ENCODE peak calls at places on chromosomes 5 and 9, in five cellular contexts. O is D721Med, B is adrenal gland, G is tibial artery, F is left lung. P is an unnamed sample.

GRCh38 chr9:88462191-88462590 is 72.8 kb upstream of the NXNL2 start:
- DNase-seq in O (no peak), B (no peak), G (no peak), F (no peak), P (no peak)

GRCh38 chr5:81256766-81257165 is 23.6 kb downstream of the CKMT2 start:
- DNase-seq in O (no peak), B (no peak), G (no peak), F (no peak), P (no peak)

GRCh38 chr9:99356512-99356971 is 134.5 kb downstream of the SEC61B start:
- DNase-seq in O (no peak), B (no peak), G (peak; percentile 70), F (peak; percentile 76), P (no peak)

GRCh38 chr9:456365-456764 is 241.7 kb downstream of the DOCK8 start:
- DNase-seq in O (no peak), B (peak; percentile 89), G (no peak), F (no peak), P (no peak)

GRCh38 chr9:82923410-82924242 is 139.3 kb downstream of the RASEF start:
- DNase-seq in O (no peak), B (no peak), G (no peak), F (no peak), P (peak; percentile 45)

GRCh38 chr5:28473531-28474107 is 1435.2 kb upstream of the CDH9 start:
- DNase-seq in O (no peak), B (no peak), G (no peak), F (no peak), P (no peak)

GRCh38 chr5:154400678-154401077 is 45.1 kb upstream of the SAP30L start:
- DNase-seq in O (no peak), B (no peak), G (no peak), F (no peak), P (no peak)

GRCh38 chr9:123723135-123723875 is 206.6 kb downstream of the DENND1A start:
- DNase-seq in O (no peak), B (no peak), G (no peak), F (no peak), P (no peak)

GRCh38 chr9:127183814-127184582 is 61.6 kb upstream of the ANGPTL2 start:
- DNase-seq in O (no peak), B (no peak), G (peak; percentile 86), F (no peak), P (no peak)

GRCh38 chr9:112174223-112174964 is 703 bp downstream of the SUSD1 start:
- DNase-seq in O (peak; percentile 68), B (peak; percentile 83), G (no peak), F (peak; percentile 95), P (peak; percentile 63)

GRCh38 chr9:91572811-91573210 is 149.2 kb upstream of the NFIL3 start:
- DNase-seq in O (no peak), B (no peak), G (no peak), F (no peak), P (no peak)

GRCh38 chr9:28770226-28770625 is 1196.9 kb upstream of the C9orf72 start:
- DNase-seq in O (no peak), B (no peak), G (no peak), F (no peak), P (no peak)

GRCh38 chr5:64790210-64790609 is 21.5 kb downstream of the CWC27 start:
- DNase-seq in O (no peak), B (no peak), G (no peak), F (no peak), P (no peak)

GRCh38 chr5:117013280-117013877 is 438.8 kb upstream of the SEMA6A start:
- DNase-seq in O (no peak), B (peak; percentile 53), G (no peak), F (no peak), P (no peak)

GRCh38 chr9:72894342-72894741 is 58.5 kb downstream of the ALDH1A1 start:
- DNase-seq in O (no peak), B (no peak), G (no peak), F (no peak), P (no peak)

GRCh38 chr5:120217001-120217400 is 247.1 kb upstream of the PRR16 start:
- DNase-seq in O (no peak), B (no peak), G (no peak), F (no peak), P (no peak)
- TF ChIP-seq CTCF in O (no peak), B (no peak), G (no peak), F (no peak), P (no peak)

DNA sequence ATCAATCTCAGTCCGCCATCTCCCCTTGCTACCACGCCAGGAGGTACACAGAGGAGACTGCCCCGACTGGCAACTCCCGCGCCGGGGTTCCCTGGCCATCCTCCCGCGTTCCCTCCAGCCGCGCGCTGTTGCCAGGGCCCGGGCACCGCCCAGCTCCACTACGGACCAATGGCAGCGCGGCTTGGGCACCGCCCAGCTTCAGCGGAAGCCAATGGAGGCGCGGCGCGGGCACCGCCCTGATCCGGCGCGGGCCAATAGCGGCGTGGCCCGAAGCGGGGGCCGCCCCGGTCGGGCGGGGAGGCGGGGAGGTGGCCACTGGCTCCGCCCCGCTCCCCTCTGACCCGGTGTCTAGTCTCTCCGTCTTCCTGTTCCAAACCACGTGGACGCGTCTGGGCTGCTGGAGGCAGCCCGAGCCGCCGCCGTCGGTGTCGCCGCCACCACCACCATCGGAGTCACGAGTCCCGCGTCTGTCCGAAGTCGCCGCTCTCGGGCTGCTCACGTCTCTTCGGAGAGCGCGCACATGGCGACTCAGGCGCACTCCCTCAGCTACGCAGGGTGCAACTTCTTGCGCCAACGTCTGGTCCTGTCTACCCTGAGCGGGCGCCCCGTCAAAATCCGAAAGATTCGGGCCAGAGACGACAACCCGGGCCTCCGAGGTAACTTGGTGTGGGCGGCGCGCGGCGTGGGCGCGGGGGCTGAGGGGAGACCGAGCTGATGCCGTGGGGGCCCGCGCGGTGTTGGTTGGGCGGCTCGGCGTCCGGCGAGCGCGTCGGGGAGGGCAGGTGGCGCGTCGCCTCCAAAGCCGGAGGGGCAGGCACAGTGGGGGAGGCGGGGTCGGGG is at the start of gene RCL1:
- DNase-seq in O (peak; percentile 82), B (peak; percentile 98), G (peak; percentile 96), F (peak; percentile 99), P (peak; percentile 96)
- TF ChIP-seq CTCF in O (no peak), B (no peak), G (peak; percentile 8), F (no peak), P (no peak)

GRCh38 chr5:82499845-82500244 is 221.7 kb upstream of the RPS23 start:
- DNase-seq in O (no peak), B (no peak), G (no peak), F (no peak), P (no peak)

GRCh38 chr5:82493217-82493616 is 215.1 kb upstream of the RPS23 start:
- DNase-seq in O (no peak), B (no peak), G (no peak), F (no peak), P (no peak)

GRCh38 chr5:82497242-82497641 is 219.1 kb upstream of the RPS23 start:
- DNase-seq in O (no peak), B (no peak), G (no peak), F (no peak), P (no peak)

GRCh38 chr5:82489668-82490067 is 211.5 kb upstream of the RPS23 start:
- DNase-seq in O (no peak), B (no peak), G (no peak), F (no peak), P (no peak)

GRCh38 chr5:82494942-82495341 is 216.8 kb upstream of the RPS23 start:
- DNase-seq in O (no peak), B (no peak), G (no peak), F (no peak), P (no peak)
- TF ChIP-seq CTCF in O (peak; percentile 4), B (no peak), G (no peak), F (peak; percentile 27), P (no peak)

GRCh38 chr5:99449786-99450185 is 521.0 kb upstream of the CHD1 start:
- DNase-seq in O (no peak), B (no peak), G (no peak), F (no peak), P (no peak)
- TF ChIP-seq CTCF in O (no peak), B (no peak), G (no peak), F (no peak), P (no peak)

GRCh38 chr5:159258361-159258760 is 4.7 kb upstream of the UBLCP1 start:
- DNase-seq in O (no peak), B (no peak), G (no peak), F (no peak), P (no peak)

GRCh38 chr5:159262472-159262858 is 625 bp upstream of the UBLCP1 start:
- DNase-seq in O (no peak), B (no peak), G (no peak), F (no peak), P (no peak)

GRCh38 chr5:159257007-159257406 is 6.1 kb upstream of the UBLCP1 start:
- DNase-seq in O (no peak), B (no peak), G (no peak), F (no peak), P (no peak)

GRCh38 chr5:159262859-159263568 is at the start of gene UBLCP1:
- DNase-seq in O (peak; percentile 57), B (peak; percentile 89), G (peak; percentile 64), F (peak; percentile 92), P (peak; percentile 78)

DNA sequence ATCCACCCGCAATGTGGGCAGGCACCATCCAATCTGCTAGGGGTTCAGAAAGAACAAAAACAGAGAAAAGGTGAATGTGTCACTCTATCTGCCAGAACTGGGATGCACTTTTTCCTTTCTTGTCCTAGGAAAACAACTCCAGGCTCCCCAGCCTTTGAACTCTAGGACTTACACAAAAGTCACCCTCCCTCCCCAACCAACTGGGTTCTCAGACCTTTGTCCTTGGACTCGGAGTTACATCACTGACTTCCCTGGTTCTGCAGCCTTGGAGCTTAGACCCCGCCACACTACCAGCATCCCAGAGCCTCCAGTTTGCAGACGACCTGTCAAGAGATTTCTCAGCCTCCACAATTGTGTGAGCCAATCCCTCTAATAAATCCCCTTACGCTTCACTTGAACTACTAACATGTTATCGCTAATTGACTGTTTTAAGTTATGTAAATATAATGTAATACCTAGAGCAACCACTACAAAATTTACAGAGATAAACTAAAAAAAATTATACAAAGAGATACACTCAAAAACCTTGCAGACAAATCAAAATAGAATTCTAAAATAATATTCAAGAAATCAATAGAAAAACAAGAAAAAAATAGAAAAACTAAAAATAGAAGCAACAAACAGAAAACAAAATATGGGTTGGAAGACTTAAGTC is 5.3 kb upstream of the UBLCP1 start:
- DNase-seq in O (no peak), B (no peak), G (no peak), F (no peak), P (no peak)
- TF ChIP-seq CTCF in O (no peak), B (no peak), G (no peak), F (no peak), P (no peak)

GRCh38 chr5:138523406-138523805 is 19.6 kb downstream of the ETF1 start:
- DNase-seq in O (no peak), B (no peak), G (no peak), F (no peak), P (no peak)

GRCh38 chr5:138528744-138529469 is 14.1 kb downstream of the ETF1 start:
- DNase-seq in O (no peak), B (no peak), G (no peak), F (no peak), P (no peak)

GRCh38 chr5:138529812-138530211 is 13.2 kb downstream of the ETF1 start:
- DNase-seq in O (no peak), B (no peak), G (no peak), F (no peak), P (no peak)

GRCh38 chr5:138528208-138528607 is 14.8 kb downstream of the ETF1 start:
- DNase-seq in O (no peak), B (no peak), G (no peak), F (no peak), P (no peak)

GRCh38 chr5:138527170-138527569 is 15.9 kb downstream of the ETF1 start:
- DNase-seq in O (no peak), B (no peak), G (no peak), F (no peak), P (no peak)
- TF ChIP-seq CTCF in O (no peak), B (no peak), G (no peak), F (no peak), P (no peak)

GRCh38 chr5:38734353-38734752 is 111.5 kb upstream of the OSMR start:
- DNase-seq in O (no peak), B (no peak), G (no peak), F (no peak), P (no peak)
- TF ChIP-seq CTCF in O (peak; percentile 27), B (no peak), G (no peak), F (no peak), P (no peak)

P was measured in nephron progenitor cell.